ENCODE peak calls at places on chromosomes 11 and 22, in five cellular contexts. B, U, C, E and S are unnamed samples.

GRCh38 chr11:88338223-88338661 is 706 bp upstream of the CTSC start:
- DNase-seq in B (peak), U (peak), C (peak), E (no peak), S (peak)

GRCh38 chr11:34680918-34681554 is 60.1 kb downstream of the EHF start:
- DNase-seq in B (peak), U (peak), C (no peak), E (peak), S (peak)

GRCh38 chr11:118857385-118857784 is 26.3 kb upstream of the CXCR5 start:
- DNase-seq in B (no peak), U (no peak), C (no peak), E (no peak), S (no peak)

GRCh38 chr11:33410086-33410765 is 153.0 kb downstream of the HIPK3 start:
- DNase-seq in B (no peak), U (no peak), C (no peak), E (no peak), S (no peak)

GRCh38 chr11:84780689-84781293 is 846.4 kb downstream of the DLG2 start:
- DNase-seq in B (peak), U (peak), C (peak), E (peak), S (peak)

GRCh38 chr11:1051356-1052132 is 15.0 kb upstream of the MUC6 start:
- DNase-seq in B (no peak), U (no peak), C (no peak), E (no peak), S (no peak)

GRCh38 chr11:16169541-16169940 is 186.8 kb downstream of the SOX6 start:
- DNase-seq in B (no peak), U (peak), C (no peak), E (no peak), S (no peak)

GRCh38 chr11:28674432-28675076 is 566.4 kb downstream of the METTL15 start:
- DNase-seq in B (no peak), U (peak), C (peak), E (no peak), S (peak)

GRCh38 chr22:49616356-49617231 is 211.1 kb downstream of the BRD1 start:
- DNase-seq in B (no peak), U (no peak), C (no peak), E (no peak), S (no peak)

GRCh38 chr11:108685419-108686161 is 20.7 kb downstream of the DDX10 start:
- DNase-seq in B (no peak), U (peak), C (no peak), E (no peak), S (no peak)

GRCh38 chr11:64725601-64726139 is 2.7 kb upstream of the NRXN2 start:
- DNase-seq in B (no peak), U (no peak), C (no peak), E (no peak), S (no peak)

GRCh38 chr11:19606856-19607655 is 105.6 kb upstream of the NAV2 start:
- DNase-seq in B (no peak), U (no peak), C (no peak), E (no peak), S (no peak)

GRCh38 chr11:11567862-11568650 is 53.7 kb downstream of the GALNT18 start:
- DNase-seq in B (peak), U (no peak), C (no peak), E (no peak), S (no peak)

GRCh38 chr11:47389577-47390072 is 11.3 kb upstream of the SPI1 start:
- DNase-seq in B (no peak), U (no peak), C (no peak), E (no peak), S (no peak)

GRCh38 chr11:125110996-125111340 is 458 bp downstream of the TMEM218 start:
- DNase-seq in B (no peak), U (no peak), C (peak), E (no peak), S (peak)

GRCh38 chr11:44785856-44786606 is 59.3 kb downstream of the TSPAN18 start:
- DNase-seq in B (no peak), U (no peak), C (peak), E (no peak), S (no peak)

GRCh38 chr22:38868286-38868721 is 3.7 kb downstream of the CBX6 start:
- DNase-seq in B (no peak), U (no peak), C (no peak), E (no peak), S (no peak)

GRCh38 chr11:101759771-101760450 is 154.9 kb upstream of the CEP126 start:
- DNase-seq in B (peak), U (peak), C (no peak), E (no peak), S (peak)

GRCh38 chr11:118930152-118930712 is 4.5 kb upstream of the BCL9L start:
- DNase-seq in B (peak), U (peak), C (peak), E (peak), S (peak)

GRCh38 chr11:14258177-14258935 is 100.6 kb downstream of the RRAS2 start:
- DNase-seq in B (peak), U (peak), C (no peak), E (no peak), S (peak)

GRCh38 chr11:69284081-69284511 is 9.9 kb upstream of the MYEOV start:
- DNase-seq in B (no peak), U (no peak), C (no peak), E (no peak), S (no peak)

GRCh38 chr22:36359172-36359973 is 28.4 kb downstream of the MYH9 start:
- DNase-seq in B (no peak), U (no peak), C (no peak), E (peak), S (no peak)

GRCh38 chr22:30783021-30783420 is 88.3 kb downstream of the OSBP2 start:
- DNase-seq in B (no peak), U (no peak), C (no peak), E (no peak), S (no peak)

GRCh38 chr22:21760640-21761039 is 25.0 kb upstream of the YPEL1 start:
- DNase-seq in B (no peak), U (peak), C (no peak), E (no peak), S (no peak)

GRCh38 chr22:23566716-23567475 is 13.2 kb downstream of the IGLL1 start:
- DNase-seq in B (no peak), U (no peak), C (no peak), E (no peak), S (no peak)

GRCh38 chr22:34886391-34886790 is 179.6 kb upstream of the ISX start:
- DNase-seq in B (no peak), U (no peak), C (no peak), E (no peak), S (no peak)

GRCh38 chr11:63986932-63987513 is 785 bp downstream of the OTUB1 start:
- DNase-seq in B (no peak), U (no peak), C (no peak), E (no peak), S (no peak)

GRCh38 chr11:120091701-120092100 is 46.2 kb downstream of the TRIM29 start:
- DNase-seq in B (no peak), U (no peak), C (no peak), E (no peak), S (no peak)

GRCh38 chr11:33994937-33995336 is 56.6 kb upstream of the CAPRIN1 start:
- DNase-seq in B (no peak), U (no peak), C (no peak), E (no peak), S (no peak)

GRCh38 chr11:697811-698311 is 2.2 kb downstream of the TMEM80 start:
- DNase-seq in B (no peak), U (no peak), C (no peak), E (no peak), S (no peak)

GRCh38 chr22:44479662-44480061 is 18.4 kb downstream of the RTL6 start:
- DNase-seq in B (no peak), U (no peak), C (no peak), E (no peak), S (no peak)

GRCh38 chr11:71272161-71272560 is 19.8 kb upstream of the SHANK2 start:
- DNase-seq in B (no peak), U (no peak), C (no peak), E (no peak), S (no peak)

GRCh38 chr11:74253361-74253760 is 58.1 kb downstream of the P4HA3 start:
- DNase-seq in B (no peak), U (no peak), C (no peak), E (no peak), S (no peak)

GRCh38 chr22:27765706-27766291 is 35.8 kb downstream of the MN1 start:
- DNase-seq in B (no peak), U (no peak), C (no peak), E (no peak), S (no peak)

GRCh38 chr11:19963697-19964340 is 196.5 kb downstream of the DBX1 start:
- DNase-seq in B (no peak), U (no peak), C (no peak), E (no peak), S (no peak)

GRCh38 chr11:110318638-110319404 is 22.4 kb upstream of the RDX start:
- DNase-seq in B (no peak), U (no peak), C (no peak), E (no peak), S (no peak)

GRCh38 chr11:126102436-126102894 is 39.8 kb upstream of the CDON start:
- DNase-seq in B (no peak), U (peak), C (no peak), E (no peak), S (no peak)

GRCh38 chr11:68942090-68942620 is 38.5 kb downstream of the IGHMBP2 start:
- DNase-seq in B (no peak), U (no peak), C (no peak), E (no peak), S (no peak)

GRCh38 chr11:27497284-27497866 is 9.2 kb downstream of the LIN7C start:
- DNase-seq in B (no peak), U (peak), C (no peak), E (no peak), S (peak)